ENCODE peak calls at places on chromosomes 7 and 10, in ten cellular contexts. H, B, Y, D, W, J, V, U, I and E are unnamed samples.

GRCh38 chr10:113007343-113007771 is 57.3 kb downstream of the TCF7L2 start:
- DNase-seq in H (no peak), B (no peak), Y (no peak), D (no peak), W (no peak), J (no peak), V (no peak), U (peak), I (no peak), E (no peak)

GRCh38 chr7:55964802-55965470 is 551 bp downstream of the NIPSNAP2 start:
- DNase-seq in H (peak), B (peak), Y (peak), D (peak), W (peak), J (peak), V (peak), U (peak), I (no peak), E (peak)

GRCh38 chr7:134773164-134773563 is 6.3 kb upstream of the CALD1 start:
- DNase-seq in H (no peak), B (no peak), Y (no peak), D (no peak), W (no peak), J (no peak), V (no peak), U (no peak), I (no peak), E (no peak)

GRCh38 chr10:77794256-77795142 is 132.1 kb downstream of the DLG5 start:
- DNase-seq in H (no peak), B (no peak), Y (no peak), D (no peak), W (no peak), J (no peak), V (no peak), U (no peak), I (no peak), E (no peak)

GRCh38 chr10:132184816-132185593 is 1.7 kb upstream of the DPYSL4 start:
- DNase-seq in H (no peak), B (peak), Y (no peak), D (peak), W (no peak), J (no peak), V (no peak), U (no peak), I (no peak), E (no peak)

GRCh38 chr10:13890617-13891541 is 304.1 kb downstream of the PRPF18 start:
- DNase-seq in H (no peak), B (no peak), Y (peak), D (peak), W (no peak), J (peak), V (no peak), U (no peak), I (peak), E (peak)

GRCh38 chr10:79025113-79025832 is 43.5 kb upstream of the ZMIZ1 start:
- DNase-seq in H (no peak), B (no peak), Y (no peak), D (peak), W (peak), J (no peak), V (no peak), U (peak), I (no peak), E (peak)

GRCh38 chr7:20107582-20107981 is 109.6 kb downstream of the MACC1 start:
- DNase-seq in H (no peak), B (no peak), Y (peak), D (no peak), W (no peak), J (no peak), V (no peak), U (no peak), I (no peak), E (no peak)

GRCh38 chr7:148633761-148634160 is 43.2 kb downstream of the C7orf33 start:
- DNase-seq in H (no peak), B (no peak), Y (no peak), D (no peak), W (no peak), J (no peak), V (no peak), U (no peak), I (no peak), E (no peak)

GRCh38 chr7:31763548-31763947 is 76.5 kb downstream of the PPP1R17 start:
- DNase-seq in H (no peak), B (no peak), Y (no peak), D (no peak), W (no peak), J (no peak), V (no peak), U (no peak), I (no peak), E (no peak)

GRCh38 chr7:16999541-17000266 is 117.9 kb upstream of the AGR3 start:
- DNase-seq in H (no peak), B (no peak), Y (no peak), D (no peak), W (no peak), J (no peak), V (no peak), U (no peak), I (no peak), E (no peak)

GRCh38 chr10:110764378-110764777 is 107.3 kb upstream of the PDCD4 start:
- DNase-seq in H (no peak), B (no peak), Y (no peak), D (no peak), W (no peak), J (no peak), V (peak), U (no peak), I (no peak), E (peak)

GRCh38 chr10:6314620-6315205 is 112.0 kb downstream of the PFKFB3 start:
- DNase-seq in H (peak), B (no peak), Y (no peak), D (no peak), W (no peak), J (no peak), V (no peak), U (no peak), I (no peak), E (no peak)

GRCh38 chr7:8160810-8161209 is 101.2 kb downstream of the ICA1 start:
- DNase-seq in H (no peak), B (no peak), Y (no peak), D (no peak), W (no peak), J (no peak), V (no peak), U (no peak), I (no peak), E (no peak)

GRCh38 chr7:158685727-158686126 is 18.9 kb downstream of the NCAPG2 start:
- DNase-seq in H (no peak), B (no peak), Y (peak), D (no peak), W (no peak), J (no peak), V (no peak), U (no peak), I (no peak), E (no peak)

GRCh38 chr7:112997831-112998230 is 88.8 kb downstream of the GPR85 start:
- DNase-seq in H (no peak), B (no peak), Y (peak), D (no peak), W (no peak), J (no peak), V (peak), U (no peak), I (no peak), E (no peak)

GRCh38 chr10:4201866-4202825 is 417.1 kb upstream of the KLF6 start:
- DNase-seq in H (no peak), B (no peak), Y (peak), D (no peak), W (no peak), J (no peak), V (no peak), U (no peak), I (no peak), E (no peak)

GRCh38 chr10:59362991-59363390 is 642 bp upstream of the FAM13C start:
- DNase-seq in H (peak), B (no peak), Y (peak), D (peak), W (no peak), J (peak), V (peak), U (no peak), I (peak), E (peak)

GRCh38 chr10:21292763-21293517 is 232.5 kb downstream of the SKIDA1 start:
- DNase-seq in H (peak), B (no peak), Y (peak), D (no peak), W (no peak), J (peak), V (peak), U (no peak), I (peak), E (peak)

GRCh38 chr10:132981173-132981555 is 38.8 kb upstream of the CFAP46 start:
- DNase-seq in H (no peak), B (no peak), Y (no peak), D (no peak), W (no peak), J (no peak), V (no peak), U (no peak), I (no peak), E (no peak)

GRCh38 chr10:117284726-117285494 is 44.0 kb downstream of the SLC18A2 start:
- DNase-seq in H (no peak), B (no peak), Y (no peak), D (no peak), W (no peak), J (no peak), V (no peak), U (no peak), I (no peak), E (no peak)

GRCh38 chr7:10116511-10116910 is 857.2 kb upstream of the PHF14 start:
- DNase-seq in H (no peak), B (no peak), Y (no peak), D (no peak), W (no peak), J (no peak), V (no peak), U (no peak), I (no peak), E (no peak)

GRCh38 chr10:110008518-110009339 is 945 bp downstream of the ADD3 start:
- DNase-seq in H (peak), B (no peak), Y (no peak), D (peak), W (no peak), J (no peak), V (no peak), U (peak), I (no peak), E (no peak)

GRCh38 chr10:68861253-68861652 is 33.9 kb downstream of the STOX1 start:
- DNase-seq in H (no peak), B (no peak), Y (no peak), D (no peak), W (no peak), J (no peak), V (no peak), U (no peak), I (no peak), E (no peak)

GRCh38 chr7:28778781-28779180 is 179.3 kb downstream of the TRIL start:
- DNase-seq in H (no peak), B (no peak), Y (no peak), D (no peak), W (no peak), J (no peak), V (no peak), U (no peak), I (no peak), E (no peak)

GRCh38 chr10:132451506-132452215 is 54.7 kb downstream of the PWWP2B start:
- DNase-seq in H (peak), B (no peak), Y (no peak), D (no peak), W (no peak), J (no peak), V (no peak), U (no peak), I (no peak), E (no peak)

GRCh38 chr7:2941201-2941859 is 97.2 kb upstream of the GNA12 start:
- DNase-seq in H (no peak), B (no peak), Y (no peak), D (no peak), W (peak), J (no peak), V (no peak), U (no peak), I (no peak), E (peak)

GRCh38 chr7:152369518-152369917 is 66.3 kb downstream of the KMT2C start:
- DNase-seq in H (no peak), B (no peak), Y (no peak), D (no peak), W (no peak), J (no peak), V (no peak), U (no peak), I (no peak), E (no peak)

GRCh38 chr10:25725917-25726716 is 207.9 kb upstream of the MYO3A start:
- DNase-seq in H (no peak), B (no peak), Y (peak), D (peak), W (no peak), J (peak), V (peak), U (no peak), I (peak), E (no peak)